ENCODE peak calls at places on chromosomes 2 and 18, in four cellular contexts. G is tibial artery, S is AG04450, X is GM12878. H is an unnamed sample. For H3K27me3, the result is how much of the 10 kb centered on the place peaks cover.

GRCh38 chr2:67476808-67477790 is 80.0 kb downstream of the ETAA1 start:
- DNase-seq in S (no peak), X (no peak), G (no peak), H (no peak)

GRCh38 chr18:10490401-10491289 is 35.2 kb upstream of the NAPG start:
- DNase-seq in X (peak), S (no peak), G (no peak), H (no peak)

GRCh38 chr18:58781627-58782194 is 83.0 kb upstream of the ZNF532 start:
- DNase-seq in S (no peak), G (peak), X (peak), H (peak)

GRCh38 chr18:31741096-31741735 is 19.5 kb downstream of the SLC25A52 start:
- DNase-seq in X (peak), S (peak), G (peak), H (peak)

GRCh38 chr2:158495175-158495574 is 38.4 kb downstream of the PKP4 start:
- DNase-seq in S (no peak), X (no peak), G (no peak), H (no peak)

GRCh38 chr2:46769809-46770208 is 145.8 kb downstream of the MCFD2 start:
- DNase-seq in G (no peak), S (no peak), X (no peak), H (no peak)

GRCh38 chr2:239312741-239313246 is 88.0 kb downstream of the HDAC4 start:
- DNase-seq in X (no peak), G (peak), S (no peak), H (no peak)

GRCh38 chr18:42114310-42114943 is 159.4 kb downstream of the PIK3C3 start:
- DNase-seq in S (peak), X (peak), G (peak), H (no peak)

GRCh38 chr2:221444106-221444505 is 128.0 kb downstream of the EPHA4 start:
- DNase-seq in S (no peak), X (no peak), G (no peak), H (no peak)

GRCh38 chr2:189933911-189934399 is 128.6 kb downstream of the MSTN start:
- DNase-seq in G (no peak), X (no peak), S (peak), H (no peak)

GRCh38 chr2:191636235-191636543 is 41.7 kb upstream of the NABP1 start:
- DNase-seq in X (no peak), G (no peak), S (peak), H (no peak)

GRCh38 chr2:97741251-97741650 is 27.9 kb downstream of the ZAP70 start:
- DNase-seq in G (no peak), S (no peak), X (no peak), H (no peak)

GRCh38 chr2:97739893-97740245 is 26.5 kb downstream of the ZAP70 start:
- DNase-seq in G (no peak), X (no peak), S (no peak), H (no peak)

GRCh38 chr2:97741686-97742085 is 28.3 kb downstream of the ZAP70 start:
- DNase-seq in S (no peak), G (no peak), X (no peak), H (no peak)

GRCh38 chr2:97739020-97739892 is 25.9 kb downstream of the ZAP70 start:
- DNase-seq in G (no peak), S (no peak), X (no peak), H (no peak)

DNA sequence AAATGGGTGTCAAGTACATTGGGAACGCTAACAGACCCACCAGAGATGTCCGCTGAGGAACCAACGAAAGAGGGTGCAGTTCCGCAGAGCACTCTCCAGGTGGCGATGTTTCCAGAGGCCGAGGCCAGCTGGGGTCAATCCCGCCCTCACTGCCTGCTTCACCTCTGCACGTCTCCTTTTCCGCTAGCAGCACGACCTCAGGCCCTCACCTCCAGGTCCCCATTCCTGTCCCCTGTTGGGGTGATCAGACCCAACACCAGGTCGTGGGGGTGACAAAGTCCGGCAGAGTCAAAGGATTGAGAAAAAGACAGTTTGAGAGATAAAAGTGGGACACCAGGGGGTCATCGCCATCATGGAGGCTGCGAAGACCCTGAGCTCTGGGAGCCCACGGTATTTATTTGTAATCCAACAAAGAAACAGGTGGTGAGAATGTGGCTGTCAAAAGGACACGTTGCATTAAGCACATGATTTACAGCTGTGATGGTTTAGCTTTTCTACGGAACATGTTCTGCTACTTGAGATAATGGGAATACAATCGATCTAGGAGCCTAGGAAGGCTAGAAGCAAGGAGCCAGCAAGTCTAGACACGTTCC is 27.3 kb downstream of the ZAP70 start:
- DNase-seq in X (no peak), G (no peak), S (no peak), H (no peak)
- TF ChIP-seq CTCF in X (peak), G (peak), S (peak), H (peak)

DNA sequence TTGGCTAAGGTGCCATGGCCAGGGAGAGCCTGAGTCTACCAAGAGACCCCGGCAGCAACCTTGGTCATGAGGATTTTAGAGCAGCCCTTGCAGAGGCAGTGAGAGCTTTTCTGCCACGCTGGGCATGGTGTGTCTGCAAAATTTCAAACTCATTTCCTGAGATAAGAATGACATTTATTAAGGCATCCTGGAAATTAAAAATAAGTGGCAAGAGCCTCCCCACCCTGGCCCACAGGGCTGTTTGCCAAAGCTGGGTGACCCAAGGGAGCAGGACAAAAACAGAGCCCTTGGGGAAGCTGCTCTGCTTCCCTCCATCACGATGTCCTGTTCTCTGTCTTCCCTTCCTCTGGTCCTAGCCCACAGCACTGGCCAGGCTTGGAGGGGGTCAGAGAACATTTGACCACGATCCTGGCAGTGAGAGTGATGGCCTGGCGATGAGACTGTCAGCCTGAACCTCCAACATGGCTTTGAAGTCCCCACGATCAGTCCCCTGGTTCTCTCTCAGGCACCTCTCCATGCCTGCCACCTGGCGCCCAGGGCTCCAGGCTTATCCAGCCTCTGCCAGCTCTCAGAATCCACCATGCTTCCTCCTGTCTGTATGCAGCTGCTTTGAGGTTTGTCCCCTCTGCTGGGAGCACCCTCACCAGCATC is 68.9 kb upstream of the RMDN2 start:
- DNase-seq in G (no peak), X (no peak), S (no peak), H (no peak)
- H3K27me3 ChIP-seq in G (under half), X (under half), S (under half), H (under half)

GRCh38 chr2:49772299-49772970 is 618.1 kb upstream of the FSHR start:
- DNase-seq in S (no peak), G (no peak), X (no peak), H (no peak)

DNA sequence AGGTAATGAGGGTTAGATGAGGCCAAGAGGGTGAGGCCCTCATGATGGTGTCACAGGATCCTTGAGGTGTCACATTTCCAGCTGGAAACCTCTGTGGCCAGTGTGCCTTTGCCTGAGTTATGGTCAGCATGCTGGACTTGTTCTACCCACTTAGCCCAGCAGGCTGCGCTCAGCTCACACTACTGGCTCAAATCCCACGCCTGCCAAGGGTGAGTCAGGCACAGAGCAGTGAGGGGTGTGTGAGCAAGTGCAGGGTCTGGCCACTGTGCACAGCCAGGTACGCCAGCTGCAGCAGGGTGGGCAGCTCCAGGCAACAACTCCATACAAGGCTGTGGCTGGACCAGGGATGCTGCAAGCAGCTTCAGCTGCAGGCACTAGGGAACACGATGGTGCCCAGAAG is 616.6 kb upstream of the FSHR start:
- DNase-seq in S (no peak), X (no peak), G (no peak), H (no peak)
- TF ChIP-seq CTCF in S (no peak), X (peak), G (no peak), H (peak)

GRCh38 chr18:76544511-76545350 is 49.7 kb upstream of the ZNF516 start:
- DNase-seq in G (no peak), X (no peak), S (no peak), H (no peak)

GRCh38 chr18:76548541-76548940 is 53.5 kb upstream of the ZNF516 start:
- DNase-seq in S (no peak), G (no peak), X (no peak), H (no peak)

GRCh38 chr18:76547306-76547705 is 52.3 kb upstream of the ZNF516 start:
- DNase-seq in G (no peak), X (no peak), S (no peak), H (no peak)

GRCh38 chr18:76545433-76546281 is 50.6 kb upstream of the ZNF516 start:
- DNase-seq in X (no peak), G (no peak), S (no peak), H (no peak)

GRCh38 chr18:76546282-76546572 is 51.2 kb upstream of the ZNF516 start:
- DNase-seq in S (no peak), X (no peak), G (no peak), H (no peak)
- H3K27me3 ChIP-seq in S (under half), X (under half), G (under half), H (under half)

DNA sequence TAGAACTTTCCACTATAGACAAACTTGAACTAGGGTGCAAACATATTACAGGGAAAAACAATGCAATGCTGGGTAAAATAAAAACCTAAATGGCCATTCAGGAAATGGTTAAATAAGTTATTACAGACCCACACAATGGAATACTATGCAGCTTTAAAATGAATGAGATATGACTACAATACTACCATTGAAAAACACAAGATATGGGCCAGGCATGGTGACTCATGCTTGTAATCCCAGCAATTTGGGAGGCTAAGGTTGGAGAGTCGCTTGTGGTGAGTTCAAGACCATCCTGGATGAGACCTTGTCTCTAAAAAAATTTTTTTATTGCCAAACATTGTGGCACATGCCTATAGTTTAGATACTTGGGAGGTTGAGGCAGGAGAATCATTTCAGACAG is 6.8 kb downstream of the PECR start:
- DNase-seq in G (no peak), S (no peak), X (no peak), H (no peak)
- TF ChIP-seq CTCF in G (no peak), S (no peak), X (no peak), H (no peak)

H was measured in thoracic aorta.